ENCODE peak calls at places on chromosomes 6 and 20, in six cellular contexts. L, B, T, Q, Z and C are unnamed samples.
A peak's percentile ranks its signal among the peaks of the same experiment; 100 is the strongest.

GRCh38 chr6:90027004-90027403 is 132.7 kb downstream of the GJA10 start:
- DNase-seq in T (no peak), B (no peak), Q (no peak), L (no peak), Z (no peak), C (no peak)

GRCh38 chr6:161462148-161462547 is 188.3 kb upstream of the AGPAT4 start:
- DNase-seq in Q (no peak), Z (no peak), B (no peak), L (no peak), T (no peak), C (no peak)

GRCh38 chr6:162683135-162683534 is 44.4 kb downstream of the PRKN start:
- DNase-seq in T (no peak), Q (no peak), B (no peak), Z (no peak), L (no peak), C (no peak)

GRCh38 chr6:90083891-90084290 is 189.6 kb downstream of the GJA10 start:
- DNase-seq in Z (no peak), B (no peak), L (no peak), T (no peak), Q (peak; percentile 64), C (peak; percentile 19)

GRCh38 chr6:2721219-2721618 is 29.5 kb downstream of the MYLK4 start:
- DNase-seq in Z (no peak), T (no peak), B (no peak), L (no peak), Q (peak; percentile 54), C (no peak)

GRCh38 chr6:73394577-73395354 is at the start of gene DDX43:
- DNase-seq in Z (peak; percentile 29), L (no peak), T (no peak), B (no peak), Q (no peak), C (no peak)

GRCh38 chr6:42498473-42499128 is 46.9 kb upstream of the TRERF1 start:
- DNase-seq in Z (no peak), L (no peak), Q (peak; percentile 57), B (no peak), T (peak; percentile 66), C (no peak)

GRCh38 chr20:57627972-57628650 is 7.9 kb upstream of the ZBP1 start:
- DNase-seq in L (no peak), Z (no peak), Q (no peak), B (no peak), T (no peak), C (no peak)

GRCh38 chr20:25389858-25390537 is 637 bp downstream of the ABHD12 start:
- DNase-seq in L (no peak), T (no peak), Z (peak; percentile 82), Q (peak; percentile 52), B (no peak), C (no peak)

GRCh38 chr20:22578221-22579118 is 5.9 kb downstream of the FOXA2 start:
- DNase-seq in Q (no peak), B (no peak), L (no peak), Z (no peak), T (peak; percentile 76), C (no peak)

GRCh38 chr20:45817652-45818194 is 5.3 kb downstream of the UBE2C start:
- DNase-seq in Z (no peak), T (no peak), Q (no peak), L (no peak), B (no peak), C (no peak)

GRCh38 chr6:146913842-146914562 is 290.2 kb upstream of the STXBP5 start:
- DNase-seq in T (peak; percentile 33), Z (peak; percentile 10), L (peak; percentile 71), Q (peak; percentile 94), B (peak; percentile 82), C (no peak)

GRCh38 chr6:158031445-158032353 is 50.0 kb downstream of the SYNJ2 start:
- DNase-seq in B (peak; percentile 54), Q (peak; percentile 82), Z (peak; percentile 54), T (no peak), L (no peak), C (no peak)

GRCh38 chr6:122365775-122366403 is 33.6 kb upstream of the HSF2 start:
- DNase-seq in Z (no peak), B (no peak), T (peak; percentile 10), Q (peak; percentile 22), L (no peak), C (no peak)

GRCh38 chr20:20373046-20373706 is 5.3 kb downstream of the INSM1 start:
- DNase-seq in L (no peak), B (no peak), Q (no peak), Z (no peak), T (no peak), C (no peak)

GRCh38 chr20:16747291-16747811 is 807 bp upstream of the OTOR start:
- DNase-seq in B (no peak), L (no peak), T (no peak), Z (no peak), Q (no peak), C (no peak)

GRCh38 chr6:133854167-133854632 is 34.7 kb upstream of the TCF21 start:
- DNase-seq in Z (no peak), B (no peak), L (no peak), Q (no peak), T (no peak), C (no peak)

GRCh38 chr6:52544325-52545022 is 32.4 kb downstream of the TRAM2 start:
- DNase-seq in T (peak; percentile 77), Z (no peak), Q (no peak), L (no peak), B (no peak), C (no peak)

GRCh38 chr20:911882-912600 is 4.1 kb downstream of the ANGPT4 start:
- DNase-seq in B (peak; percentile 4), T (no peak), Q (no peak), Z (no peak), L (no peak), C (no peak)

GRCh38 chr6:127844529-127844928 is 56.3 kb downstream of the THEMIS start:
- DNase-seq in Z (no peak), L (no peak), B (no peak), T (no peak), Q (no peak), C (no peak)

GRCh38 chr20:25177890-25178321 is 17.6 kb upstream of the ENTPD6 start:
- DNase-seq in T (no peak), Z (no peak), B (no peak), Q (no peak), L (no peak), C (no peak)

GRCh38 chr20:1505361-1505760 is 14.1 kb upstream of the SIRPB2 start:
- DNase-seq in B (no peak), L (no peak), Z (no peak), T (no peak), Q (no peak), C (no peak)

GRCh38 chr6:157123245-157123644 is 200.1 kb downstream of the TMEM242 start:
- DNase-seq in Z (no peak), Q (no peak), B (no peak), T (no peak), L (no peak), C (no peak)

GRCh38 chr20:47464380-47465101 is 37.1 kb upstream of the NCOA3 start:
- DNase-seq in B (peak; percentile 36), T (peak; percentile 100), Z (peak; percentile 22), Q (peak; percentile 19), L (no peak), C (no peak)

GRCh38 chr6:30171677-30172471 is 8.5 kb downstream of the TRIM15 start:
- DNase-seq in T (no peak), B (no peak), Q (peak; percentile 24), Z (peak; percentile 71), L (no peak), C (no peak)

GRCh38 chr20:10603971-10604864 is 69.6 kb downstream of the JAG1 start:
- DNase-seq in Q (no peak), Z (no peak), L (no peak), T (peak; percentile 99), B (peak; percentile 32), C (no peak)

DNA sequence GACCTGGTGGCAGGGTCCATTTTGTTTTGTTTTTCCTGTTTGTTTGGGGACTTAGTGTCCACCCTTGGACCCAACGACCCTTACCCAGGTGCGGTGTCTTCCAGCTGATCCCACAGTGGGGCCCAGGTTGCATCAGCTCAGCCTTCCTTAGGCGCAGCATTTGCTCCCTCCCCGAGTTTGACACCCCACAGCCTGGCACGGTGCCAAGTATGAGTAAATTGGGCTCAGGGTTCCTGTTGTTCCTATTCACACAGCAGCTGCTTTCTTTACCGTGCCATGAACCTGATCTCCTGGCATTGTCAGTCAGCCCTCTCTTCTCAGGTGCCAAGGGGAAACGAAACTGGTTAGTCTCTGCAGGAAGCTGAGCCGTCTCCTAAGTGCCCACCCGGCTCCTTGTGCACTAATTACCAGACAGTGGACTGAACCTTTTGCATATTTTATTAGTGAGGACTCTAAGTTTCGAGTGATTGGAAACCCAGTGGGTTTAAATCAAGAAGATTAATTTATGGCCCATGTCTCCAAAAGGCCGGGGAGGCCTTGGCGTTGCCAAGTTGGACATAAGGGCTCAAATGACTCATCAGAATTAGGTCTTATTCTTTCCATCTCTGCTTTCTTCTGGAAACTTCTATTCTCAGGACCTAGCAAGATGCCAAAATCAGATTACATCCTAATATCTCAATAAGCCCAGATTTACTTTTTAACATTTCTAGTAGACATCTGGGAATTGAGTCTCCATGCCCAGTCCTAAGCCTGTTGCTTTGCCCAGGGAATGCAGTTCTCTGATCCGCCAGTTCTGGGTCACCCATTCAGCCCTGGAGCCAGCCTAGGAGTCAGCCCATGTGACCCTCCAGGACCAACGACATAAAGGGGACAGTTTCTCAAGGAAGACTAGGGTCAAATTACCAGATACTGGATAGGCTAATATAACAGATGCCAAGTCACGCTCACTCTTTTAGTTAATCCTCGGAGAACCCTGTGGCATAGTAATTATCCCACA is 68.8 kb downstream of the TSHZ2 start:
- DNase-seq in Q (no peak), Z (no peak), L (no peak), B (no peak), T (no peak), C (no peak)
- TF ChIP-seq YY1 in Q (no peak), Z (no peak), L (no peak), B (no peak), T (no peak), C (no peak)

DNA sequence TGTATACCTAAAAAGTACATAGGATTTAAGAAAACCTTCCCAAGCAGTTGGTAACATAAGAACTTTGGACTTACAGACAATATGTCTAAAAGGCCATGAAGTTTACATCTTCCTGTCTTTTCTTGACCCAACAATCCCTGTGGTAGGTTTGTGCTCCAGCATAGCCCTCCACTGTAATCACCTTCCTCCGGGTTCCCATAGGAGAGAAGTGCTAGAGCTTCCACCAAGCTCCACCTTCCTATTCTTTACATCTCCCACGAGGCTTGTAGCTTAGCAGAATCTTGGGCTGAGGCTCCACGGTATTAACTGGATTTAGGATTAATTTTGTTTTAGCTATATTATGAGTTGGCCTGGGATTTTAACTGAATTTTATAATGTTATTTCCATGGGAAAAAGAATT is 23.3 kb downstream of the ADGRG6 start:
- DNase-seq in Z (no peak), L (no peak), Q (no peak), B (no peak), T (no peak), C (no peak)
- TF ChIP-seq YY1 in Z (no peak), L (no peak), Q (no peak), B (no peak), T (no peak), C (no peak)

DNA sequence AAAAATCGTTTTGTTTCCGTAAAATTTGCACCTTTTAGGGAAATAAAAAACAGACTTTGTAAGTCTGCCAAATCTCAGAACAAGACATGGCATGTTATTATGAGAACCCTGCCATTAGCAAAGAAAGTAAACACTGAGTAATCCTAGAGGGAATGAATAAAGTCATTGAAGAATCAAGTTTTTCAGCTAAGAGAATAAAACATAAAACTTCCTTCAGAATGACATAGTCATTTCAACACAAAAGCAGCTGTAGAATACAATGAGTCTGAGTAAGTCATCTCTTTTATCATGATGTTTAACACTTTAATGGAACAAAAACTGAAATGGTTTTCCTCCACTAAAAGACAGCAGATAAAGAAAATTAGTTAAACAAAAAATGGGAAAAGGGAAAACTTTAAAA is 10.3 kb upstream of the DST start:
- DNase-seq in Z (no peak), L (no peak), B (peak; percentile 61), Q (no peak), T (peak; percentile 49), C (no peak)
- TF ChIP-seq YY1 in Z (no peak), L (no peak), B (no peak), Q (no peak), T (no peak), C (no peak)

GRCh38 chr6:20467437-20467836 is 65.8 kb downstream of the E2F3 start:
- DNase-seq in Z (no peak), L (no peak), Q (no peak), T (no peak), B (no peak), C (peak; percentile 50)
- TF ChIP-seq YY1 in Z (no peak), L (no peak), Q (no peak), T (no peak), B (no peak), C (no peak)